ENCODE peak calls at places on chromosome 11, in eight cellular contexts. Q, R, O, D, K, S, X and T are unnamed samples.

GRCh38 chr11:62033191-62034044 is 66.0 kb upstream of the FTH1 start:
- DNase-seq in Q (no peak), R (no peak), O (no peak), D (no peak), K (peak; percentile 43), S (no peak), X (no peak), T (peak; percentile 14)

GRCh38 chr11:101176381-101176780 is 46.8 kb upstream of the PGR start:
- DNase-seq in Q (no peak), R (no peak), O (no peak), D (no peak), K (no peak), S (no peak), X (no peak), T (no peak)

GRCh38 chr11:76218449-76219206 is 12.3 kb upstream of the WNT11 start:
- DNase-seq in Q (no peak), R (no peak), O (no peak), D (no peak), K (no peak), S (no peak), X (no peak), T (no peak)

GRCh38 chr11:61860054-61860903 is 31.1 kb downstream of the FADS3 start:
- DNase-seq in Q (no peak), R (peak; percentile 58), O (no peak), D (peak; percentile 34), K (peak; percentile 88), S (no peak), X (no peak), T (no peak)

GRCh38 chr11:55793321-55793720 is 2.0 kb upstream of the OR5D14 start:
- DNase-seq in Q (no peak), R (no peak), O (no peak), D (no peak), K (no peak), S (no peak), X (no peak), T (no peak)

GRCh38 chr11:112248216-112248615 is 12.4 kb downstream of the PLET1 start:
- DNase-seq in Q (no peak), R (no peak), O (peak; percentile 41), D (no peak), K (no peak), S (no peak), X (peak; percentile 88), T (peak; percentile 34)

GRCh38 chr11:106137061-106137460 is 59.6 kb downstream of the AASDHPPT start:
- DNase-seq in Q (no peak), R (no peak), O (peak; percentile 28), D (no peak), K (no peak), S (no peak), X (no peak), T (no peak)

GRCh38 chr11:106101797-106102196 is 24.3 kb downstream of the AASDHPPT start:
- DNase-seq in Q (no peak), R (no peak), O (peak; percentile 87), D (no peak), K (no peak), S (no peak), X (peak; percentile 39), T (peak; percentile 51)

GRCh38 chr11:11937957-11938356 is 70.5 kb downstream of the DKK3 start:
- DNase-seq in Q (no peak), R (no peak), O (no peak), D (no peak), K (no peak), S (no peak), X (no peak), T (no peak)

GRCh38 chr11:119056397-119056999 is 507 bp downstream of the HYOU1 start:
- DNase-seq in Q (no peak), R (peak; percentile 74), O (peak; percentile 30), D (peak; percentile 24), K (peak; percentile 39), S (no peak), X (no peak), T (peak; percentile 5)

GRCh38 chr11:31702966-31703365 is 108.2 kb downstream of the PAX6 start:
- DNase-seq in Q (no peak), R (no peak), O (peak; percentile 58), D (no peak), K (no peak), S (no peak), X (peak; percentile 9), T (peak; percentile 19)

GRCh38 chr11:279966-280761 is 2.0 kb downstream of the NLRP6 start:
- DNase-seq in Q (no peak), R (peak; percentile 89), O (peak; percentile 65), D (no peak), K (peak; percentile 80), S (peak; percentile 52), X (peak; percentile 15), T (peak; percentile 27)

GRCh38 chr11:78489184-78489583 is 71.6 kb upstream of the GAB2 start:
- DNase-seq in Q (no peak), R (no peak), O (no peak), D (no peak), K (no peak), S (no peak), X (no peak), T (no peak)

GRCh38 chr11:12411806-12412727 is 34.7 kb downstream of the PARVA start:
- DNase-seq in Q (peak; percentile 83), R (peak; percentile 69), O (peak; percentile 98), D (no peak), K (peak; percentile 51), S (no peak), X (peak; percentile 90), T (peak; percentile 97)

GRCh38 chr11:65489706-65490310 is 9.0 kb upstream of the MALAT1 start:
- DNase-seq in Q (no peak), R (peak; percentile 46), O (peak; percentile 68), D (no peak), K (no peak), S (no peak), X (peak; percentile 46), T (peak; percentile 65)

GRCh38 chr11:126945319-126945718 is 55.3 kb downstream of the KIRREL3 start:
- DNase-seq in Q (no peak), R (no peak), O (no peak), D (no peak), K (no peak), S (no peak), X (no peak), T (no peak)

GRCh38 chr11:12397953-12398352 is 20.6 kb downstream of the PARVA start:
- DNase-seq in Q (peak; percentile 88), R (peak; percentile 53), O (peak; percentile 96), D (no peak), K (peak; percentile 31), S (no peak), X (peak; percentile 91), T (peak; percentile 99)

GRCh38 chr11:96708469-96708868 is 318.7 kb downstream of the JRKL start:
- DNase-seq in Q (no peak), R (no peak), O (no peak), D (no peak), K (no peak), S (no peak), X (no peak), T (no peak)

GRCh38 chr11:82216927-82217570 is 516.6 kb downstream of the FAM181B start:
- DNase-seq in Q (no peak), R (no peak), O (no peak), D (no peak), K (no peak), S (no peak), X (no peak), T (no peak)

GRCh38 chr11:71342951-71343827 is 90.8 kb upstream of the SHANK2 start:
- DNase-seq in Q (no peak), R (peak; percentile 54), O (peak; percentile 24), D (no peak), K (peak; percentile 80), S (no peak), X (no peak), T (peak; percentile 11)

GRCh38 chr11:59678118-59678812 is 9.4 kb upstream of the PATL1 start:
- DNase-seq in Q (no peak), R (no peak), O (peak; percentile 31), D (no peak), K (no peak), S (no peak), X (no peak), T (peak; percentile 15)
- TF ChIP-seq CTCF in Q (no peak), R (no peak), O (no peak), D (no peak), K (no peak), S (no peak), X (no peak), T (no peak)

GRCh38 chr11:90235536-90235935 is 12.7 kb upstream of the CHORDC1 start:
- DNase-seq in Q (no peak), R (no peak), O (no peak), D (no peak), K (no peak), S (no peak), X (no peak), T (no peak)

GRCh38 chr11:90229791-90230190 is 6.9 kb upstream of the CHORDC1 start:
- DNase-seq in Q (no peak), R (no peak), O (peak; percentile 13), D (no peak), K (no peak), S (no peak), X (peak; percentile 25), T (no peak)

GRCh38 chr11:90237004-90237403 is 14.2 kb upstream of the CHORDC1 start:
- DNase-seq in Q (no peak), R (no peak), O (no peak), D (no peak), K (no peak), S (no peak), X (no peak), T (no peak)

DNA sequence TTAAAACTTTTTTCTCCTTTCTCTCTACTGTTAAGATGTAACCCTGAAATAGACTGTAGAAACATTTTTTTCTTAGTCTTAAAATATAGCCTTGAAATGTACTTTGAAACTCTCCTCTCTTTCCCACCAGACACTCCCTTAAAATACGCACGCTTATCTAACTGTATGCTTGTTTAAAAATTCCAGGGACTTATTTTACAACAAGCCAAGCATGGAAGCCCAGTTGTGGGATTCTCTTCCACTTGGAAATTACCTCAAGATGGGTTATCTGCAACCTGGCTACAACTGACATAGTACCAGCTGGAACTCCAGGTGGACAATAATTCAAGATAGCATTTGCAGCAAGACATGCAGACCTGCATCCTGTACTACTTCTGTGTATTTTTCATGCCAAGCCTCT is 12.1 kb upstream of the CHORDC1 start:
- DNase-seq in Q (no peak), R (no peak), O (no peak), D (no peak), K (no peak), S (no peak), X (no peak), T (no peak)
- H3K4me3 ChIP-seq in Q (no peak overlapping the region), R (no peak overlapping the region), O (no peak overlapping the region), D (no peak overlapping the region), K (no peak overlapping the region), S (no peak overlapping the region), X (no peak overlapping the region), T (no peak overlapping the region)

GRCh38 chr11:116610190-116610589 is 162.6 kb downstream of the BUD13 start:
- DNase-seq in Q (no peak), R (no peak), O (no peak), D (no peak), K (no peak), S (peak; percentile 35), X (no peak), T (no peak)
- TF ChIP-seq CTCF in Q (no peak), R (no peak), O (no peak), D (no peak), K (no peak), S (no peak), X (no peak), T (no peak)

DNA sequence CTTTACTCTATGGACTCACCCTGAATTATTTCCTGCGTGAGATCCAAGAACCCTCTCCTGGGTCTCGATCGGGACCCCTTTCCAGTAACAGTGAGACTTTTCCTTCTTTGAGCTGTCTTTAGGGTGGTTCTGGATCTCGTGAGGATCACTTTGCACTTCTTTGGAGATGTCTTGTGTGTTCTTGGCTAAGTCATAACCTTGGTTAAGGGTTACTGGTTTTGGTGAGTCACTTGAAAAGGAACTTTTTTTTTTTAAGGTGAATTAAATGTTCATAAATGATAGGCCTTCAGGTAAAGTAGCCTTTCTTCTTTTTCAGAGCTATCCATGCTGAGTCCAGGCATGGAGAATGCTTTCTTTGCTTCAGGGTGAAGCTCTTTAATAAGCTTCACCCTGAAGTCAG is 19.4 kb upstream of the GSTP1 start:
- DNase-seq in Q (no peak), R (no peak), O (peak; percentile 28), D (no peak), K (no peak), S (no peak), X (peak; percentile 24), T (no peak)
- H3K4me3 ChIP-seq in Q (no peak overlapping the region), R (no peak overlapping the region), O (no peak overlapping the region), D (no peak overlapping the region), K (no peak overlapping the region), S (no peak overlapping the region), X (no peak overlapping the region), T (no peak overlapping the region)